ENCODE peak calls at places on chromosome 13, in nine cellular contexts. One of them, this sample, is unnamed. For H3K27me3, the result is how much of the 10 kb centered on the place peaks cover.

GRCh38 chr13:34701919-34702318 is 240.2 kb upstream of the NBEA start:
- DNase-seq in brain microvascular endothelial cell: no peak
- DNase-seq in CD8-positive, alpha-beta T cell: no peak
- DNase-seq in breast epithelium: no peak
- DNase-seq in MM.1S: no peak
- DNase-seq in IMR-90: no peak
- DNase-seq in RWPE2: no peak
- DNase-seq in tibial nerve: no peak
- DNase-seq in heart right ventricle: no peak
- DNase-seq in this sample: no peak

GRCh38 chr13:105979586-105979985 is 555.9 kb downstream of the EFNB2 start:
- DNase-seq in brain microvascular endothelial cell: peak
- DNase-seq in CD8-positive, alpha-beta T cell: no peak
- DNase-seq in breast epithelium: no peak
- DNase-seq in MM.1S: no peak
- DNase-seq in IMR-90: no peak
- DNase-seq in RWPE2: no peak
- DNase-seq in tibial nerve: no peak
- DNase-seq in heart right ventricle: no peak
- DNase-seq in this sample: no peak

GRCh38 chr13:78659450-78660110 is 625 bp upstream of the OBI1 start:
- DNase-seq in brain microvascular endothelial cell: no peak
- DNase-seq in CD8-positive, alpha-beta T cell: no peak
- DNase-seq in breast epithelium: no peak
- DNase-seq in MM.1S: no peak
- DNase-seq in IMR-90: peak
- DNase-seq in RWPE2: no peak
- DNase-seq in tibial nerve: no peak
- DNase-seq in heart right ventricle: no peak
- DNase-seq in this sample: no peak

GRCh38 chr13:65940720-65941119 is 1289.4 kb downstream of the PCDH9 start:
- DNase-seq in brain microvascular endothelial cell: no peak
- DNase-seq in CD8-positive, alpha-beta T cell: no peak
- DNase-seq in breast epithelium: no peak
- DNase-seq in MM.1S: no peak
- DNase-seq in IMR-90: no peak
- DNase-seq in RWPE2: no peak
- DNase-seq in tibial nerve: no peak
- DNase-seq in heart right ventricle: no peak
- DNase-seq in this sample: no peak

GRCh38 chr13:101327844-101328243 is 88.5 kb downstream of the NALCN start:
- DNase-seq in brain microvascular endothelial cell: no peak
- DNase-seq in CD8-positive, alpha-beta T cell: no peak
- DNase-seq in breast epithelium: no peak
- DNase-seq in MM.1S: no peak
- DNase-seq in IMR-90: peak
- DNase-seq in RWPE2: no peak
- DNase-seq in tibial nerve: no peak
- DNase-seq in heart right ventricle: no peak
- DNase-seq in this sample: no peak

GRCh38 chr13:113040597-113041292 is 64.8 kb upstream of the F7 start:
- DNase-seq in brain microvascular endothelial cell: no peak
- DNase-seq in CD8-positive, alpha-beta T cell: no peak
- DNase-seq in breast epithelium: no peak
- DNase-seq in MM.1S: no peak
- DNase-seq in IMR-90: no peak
- DNase-seq in RWPE2: no peak
- DNase-seq in tibial nerve: no peak
- DNase-seq in heart right ventricle: no peak
- DNase-seq in this sample: no peak

GRCh38 chr13:91406619-91407018 is 8.2 kb downstream of the GPC5 start:
- DNase-seq in brain microvascular endothelial cell: peak
- DNase-seq in CD8-positive, alpha-beta T cell: no peak
- DNase-seq in breast epithelium: no peak
- DNase-seq in MM.1S: peak
- DNase-seq in IMR-90: peak
- DNase-seq in RWPE2: no peak
- DNase-seq in tibial nerve: no peak
- DNase-seq in heart right ventricle: no peak
- DNase-seq in this sample: no peak

GRCh38 chr13:101149735-101150380 is 266.4 kb downstream of the NALCN start:
- DNase-seq in brain microvascular endothelial cell: peak
- DNase-seq in CD8-positive, alpha-beta T cell: no peak
- DNase-seq in breast epithelium: no peak
- DNase-seq in MM.1S: no peak
- DNase-seq in IMR-90: peak
- DNase-seq in RWPE2: no peak
- DNase-seq in tibial nerve: no peak
- DNase-seq in heart right ventricle: no peak
- DNase-seq in this sample: no peak

GRCh38 chr13:50732712-50733111 is 110.8 kb downstream of the DLEU7 start:
- DNase-seq in brain microvascular endothelial cell: peak
- DNase-seq in CD8-positive, alpha-beta T cell: no peak
- DNase-seq in breast epithelium: no peak
- DNase-seq in MM.1S: no peak
- DNase-seq in IMR-90: peak
- DNase-seq in RWPE2: no peak
- DNase-seq in tibial nerve: no peak
- DNase-seq in heart right ventricle: no peak
- DNase-seq in this sample: no peak

GRCh38 chr13:30744056-30744684 is 8.8 kb downstream of the ALOX5AP start:
- DNase-seq in brain microvascular endothelial cell: peak
- DNase-seq in CD8-positive, alpha-beta T cell: peak
- DNase-seq in breast epithelium: no peak
- DNase-seq in MM.1S: peak
- DNase-seq in IMR-90: peak
- DNase-seq in RWPE2: no peak
- DNase-seq in tibial nerve: no peak
- DNase-seq in heart right ventricle: no peak
- DNase-seq in this sample: peak

GRCh38 chr13:102141625-102142472 is 260.0 kb downstream of the FGF14 start:
- DNase-seq in brain microvascular endothelial cell: no peak
- DNase-seq in CD8-positive, alpha-beta T cell: no peak
- DNase-seq in breast epithelium: no peak
- DNase-seq in MM.1S: peak
- DNase-seq in IMR-90: peak
- DNase-seq in RWPE2: no peak
- DNase-seq in tibial nerve: no peak
- DNase-seq in heart right ventricle: no peak
- DNase-seq in this sample: no peak

GRCh38 chr13:110698689-110699088 is 7.2 kb downstream of the CARS2 start:
- DNase-seq in brain microvascular endothelial cell: no peak
- DNase-seq in CD8-positive, alpha-beta T cell: no peak
- DNase-seq in breast epithelium: no peak
- DNase-seq in MM.1S: peak
- DNase-seq in IMR-90: no peak
- DNase-seq in RWPE2: no peak
- DNase-seq in tibial nerve: no peak
- DNase-seq in heart right ventricle: no peak
- DNase-seq in this sample: no peak

GRCh38 chr13:26021516-26021915 is 30.3 kb downstream of the SHISA2 start:
- DNase-seq in brain microvascular endothelial cell: no peak
- DNase-seq in CD8-positive, alpha-beta T cell: no peak
- DNase-seq in breast epithelium: no peak
- DNase-seq in MM.1S: no peak
- DNase-seq in IMR-90: no peak
- DNase-seq in RWPE2: no peak
- DNase-seq in tibial nerve: no peak
- DNase-seq in heart right ventricle: no peak
- DNase-seq in this sample: no peak

GRCh38 chr13:26024558-26024957 is 27.3 kb downstream of the SHISA2 start:
- DNase-seq in brain microvascular endothelial cell: peak
- DNase-seq in CD8-positive, alpha-beta T cell: no peak
- DNase-seq in breast epithelium: no peak
- DNase-seq in MM.1S: no peak
- DNase-seq in IMR-90: no peak
- DNase-seq in RWPE2: no peak
- DNase-seq in tibial nerve: no peak
- DNase-seq in heart right ventricle: no peak
- DNase-seq in this sample: no peak

GRCh38 chr13:26020536-26021290 is 31.1 kb downstream of the SHISA2 start:
- DNase-seq in brain microvascular endothelial cell: no peak
- DNase-seq in CD8-positive, alpha-beta T cell: no peak
- DNase-seq in breast epithelium: no peak
- DNase-seq in MM.1S: no peak
- DNase-seq in IMR-90: no peak
- DNase-seq in RWPE2: no peak
- DNase-seq in tibial nerve: no peak
- DNase-seq in heart right ventricle: no peak
- DNase-seq in this sample: no peak

GRCh38 chr13:26021956-26022355 is 29.9 kb downstream of the SHISA2 start:
- DNase-seq in brain microvascular endothelial cell: no peak
- DNase-seq in CD8-positive, alpha-beta T cell: no peak
- DNase-seq in breast epithelium: no peak
- DNase-seq in MM.1S: no peak
- DNase-seq in IMR-90: no peak
- DNase-seq in RWPE2: no peak
- DNase-seq in tibial nerve: no peak
- DNase-seq in heart right ventricle: no peak
- DNase-seq in this sample: no peak

DNA sequence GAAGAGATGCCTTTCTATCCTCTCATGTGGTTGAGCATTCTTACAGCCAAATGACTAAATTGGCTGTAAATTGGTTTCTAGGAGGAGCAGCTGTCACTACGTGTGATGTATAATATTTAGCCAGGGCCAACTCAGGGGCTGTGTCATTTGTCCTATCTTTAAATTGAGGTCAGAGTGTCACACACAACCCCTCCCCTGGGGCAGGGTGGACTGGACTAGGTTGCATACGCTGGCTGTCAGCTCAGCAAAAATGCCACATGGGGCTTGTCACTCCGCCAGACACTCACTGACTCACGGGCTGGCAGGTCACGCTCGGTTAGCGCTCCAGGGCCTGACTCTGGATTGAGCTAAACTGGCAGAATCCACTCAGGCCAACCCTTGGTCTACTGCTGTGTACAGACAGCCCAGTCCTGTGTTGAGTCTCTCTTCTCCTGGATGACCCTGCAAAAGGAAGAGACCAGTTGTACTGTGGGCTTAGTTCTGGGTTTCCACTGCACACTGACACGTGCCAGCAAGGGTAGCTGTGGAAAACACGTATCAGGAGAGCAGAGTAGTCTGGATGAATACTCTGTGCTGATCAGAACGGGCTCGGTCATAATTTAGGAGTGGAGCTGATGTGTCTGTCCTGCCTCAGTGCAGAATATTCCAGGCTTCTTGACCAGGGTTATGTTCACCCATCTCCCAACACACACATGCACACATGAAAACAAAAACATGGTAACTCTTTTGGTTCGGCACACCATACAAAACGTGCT is 29.1 kb downstream of the SHISA2 start:
- DNase-seq in brain microvascular endothelial cell: peak
- DNase-seq in CD8-positive, alpha-beta T cell: no peak
- DNase-seq in breast epithelium: peak
- DNase-seq in MM.1S: no peak
- DNase-seq in IMR-90: peak
- DNase-seq in RWPE2: no peak
- DNase-seq in tibial nerve: no peak
- DNase-seq in heart right ventricle: peak
- DNase-seq in this sample: no peak
- H3K27ac ChIP-seq in brain microvascular endothelial cell: no peak
- H3K27ac ChIP-seq in CD8-positive, alpha-beta T cell: no peak
- H3K27ac ChIP-seq in breast epithelium: no peak
- H3K27ac ChIP-seq in MM.1S: no peak
- H3K27ac ChIP-seq in IMR-90: no peak
- H3K27ac ChIP-seq in RWPE2: peak
- H3K27ac ChIP-seq in tibial nerve: no peak
- H3K27ac ChIP-seq in heart right ventricle: peak
- H3K27ac ChIP-seq in this sample: no peak

GRCh38 chr13:52010890-52011689 is at the start of gene ATP7B:
- DNase-seq in brain microvascular endothelial cell: no peak
- DNase-seq in CD8-positive, alpha-beta T cell: peak
- DNase-seq in breast epithelium: no peak
- DNase-seq in MM.1S: peak
- DNase-seq in IMR-90: no peak
- DNase-seq in RWPE2: no peak
- DNase-seq in tibial nerve: no peak
- DNase-seq in heart right ventricle: peak
- DNase-seq in this sample: peak
- TF ChIP-seq CTCF in brain microvascular endothelial cell: peak
- TF ChIP-seq CTCF in CD8-positive, alpha-beta T cell: no peak
- TF ChIP-seq CTCF in breast epithelium: no peak
- TF ChIP-seq CTCF in MM.1S: no peak
- TF ChIP-seq CTCF in IMR-90: peak
- TF ChIP-seq CTCF in RWPE2: no peak
- TF ChIP-seq CTCF in tibial nerve: no peak
- TF ChIP-seq CTCF in heart right ventricle: peak
- TF ChIP-seq CTCF in this sample: no peak

DNA sequence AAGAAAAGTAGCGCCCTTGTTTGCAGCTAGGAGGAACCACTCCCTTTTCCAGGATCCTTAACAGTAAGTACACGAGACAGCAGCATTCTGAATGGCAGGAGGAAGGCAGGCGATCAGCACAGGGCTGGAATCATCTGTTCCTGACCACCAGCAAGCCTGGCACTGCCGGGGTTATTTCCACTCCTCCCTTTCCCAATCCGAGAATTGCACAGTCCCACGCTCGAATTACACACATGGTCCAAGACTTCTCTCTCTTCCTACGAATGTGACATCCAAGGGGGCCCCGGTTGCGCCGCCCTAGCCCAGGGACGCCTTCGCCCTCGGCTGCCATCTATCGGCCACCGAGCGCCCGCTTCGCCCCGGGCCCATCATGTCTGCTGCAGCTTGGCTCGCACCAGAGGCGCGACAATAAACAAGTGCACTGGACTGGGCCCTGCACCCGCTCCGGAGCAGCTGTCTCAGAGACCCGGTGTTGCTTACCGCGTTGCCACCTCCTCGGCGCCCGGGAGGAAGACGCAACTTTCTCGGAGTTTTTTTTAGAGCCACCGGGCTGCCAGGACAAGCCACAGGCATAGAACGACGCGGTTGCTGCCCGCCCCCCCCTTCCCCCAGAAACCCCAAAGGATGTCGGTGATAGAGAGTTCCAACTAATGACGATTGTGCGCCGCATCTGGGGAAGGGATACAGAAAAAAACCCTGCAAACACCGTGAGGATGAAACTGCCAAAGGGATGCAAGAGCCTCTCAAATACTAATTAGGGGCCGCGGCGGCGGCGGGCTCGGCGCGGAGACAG is at the start of gene SLITRK5:
- DNase-seq in brain microvascular endothelial cell: peak
- DNase-seq in CD8-positive, alpha-beta T cell: no peak
- DNase-seq in breast epithelium: peak
- DNase-seq in MM.1S: peak
- DNase-seq in IMR-90: peak
- DNase-seq in RWPE2: peak
- DNase-seq in tibial nerve: peak
- DNase-seq in heart right ventricle: peak
- DNase-seq in this sample: peak
- H3K27me3 ChIP-seq in brain microvascular endothelial cell: under half
- H3K27me3 ChIP-seq in CD8-positive, alpha-beta T cell: under half
- H3K27me3 ChIP-seq in breast epithelium: under half
- H3K27me3 ChIP-seq in MM.1S: under half
- H3K27me3 ChIP-seq in IMR-90: under half
- H3K27me3 ChIP-seq in RWPE2: under half
- H3K27me3 ChIP-seq in tibial nerve: under half
- H3K27me3 ChIP-seq in heart right ventricle: half or more
- H3K27me3 ChIP-seq in this sample: half or more

DNA sequence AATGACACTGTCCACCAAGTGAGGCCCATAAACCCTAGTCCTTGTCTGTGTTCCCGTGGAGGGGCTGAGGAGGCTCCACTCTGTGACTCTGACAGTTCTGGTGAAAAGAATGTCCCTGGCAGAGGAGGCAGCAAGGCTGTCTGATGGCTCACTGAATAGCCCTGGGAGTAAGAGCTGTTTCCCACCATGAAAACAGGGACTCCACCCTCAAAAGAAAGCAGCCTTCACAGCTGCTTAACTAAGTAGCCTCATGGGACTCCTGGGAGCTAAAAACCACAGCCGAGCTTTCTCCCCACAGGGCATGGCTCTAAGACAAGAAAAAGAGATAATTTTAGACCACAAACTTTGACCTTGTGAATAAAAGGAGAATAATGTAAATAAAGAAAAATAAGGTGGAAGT is 135.1 kb upstream of the FRY start:
- DNase-seq in brain microvascular endothelial cell: peak
- DNase-seq in CD8-positive, alpha-beta T cell: no peak
- DNase-seq in breast epithelium: no peak
- DNase-seq in MM.1S: peak
- DNase-seq in IMR-90: peak
- DNase-seq in RWPE2: no peak
- DNase-seq in tibial nerve: peak
- DNase-seq in heart right ventricle: peak
- DNase-seq in this sample: no peak
- H3K27ac ChIP-seq in brain microvascular endothelial cell: no peak
- H3K27ac ChIP-seq in CD8-positive, alpha-beta T cell: no peak
- H3K27ac ChIP-seq in breast epithelium: no peak
- H3K27ac ChIP-seq in MM.1S: peak
- H3K27ac ChIP-seq in IMR-90: no peak
- H3K27ac ChIP-seq in RWPE2: no peak
- H3K27ac ChIP-seq in tibial nerve: no peak
- H3K27ac ChIP-seq in heart right ventricle: peak
- H3K27ac ChIP-seq in this sample: no peak

This sample was measured in CD4-positive, alpha-beta T cell.